ENCODE peak calls at places on chromosomes 6 and 20, in five cellular contexts. T is activated CD4-positive, alpha-beta T cell treated with anti-CD3 and anti-CD28 coated beads for 1 hour; L is adipocyte; H is T-helper 9 cell; K is IMR-90. Z is an unnamed sample.

GRCh38 chr6:121668259-121668658 is 232.8 kb downstream of the GJA1 start:
- DNase-seq in T (no peak), H (no peak), L (peak), K (peak), Z (peak)

GRCh38 chr6:144559865-144560603 is 274.9 kb downstream of the UTRN start:
- DNase-seq in T (no peak), H (no peak), L (peak), K (peak), Z (peak)

GRCh38 chr6:16140607-16141006 is 11.7 kb downstream of the MYLIP start:
- DNase-seq in K (no peak), T (no peak), L (no peak), H (no peak), Z (no peak)

GRCh38 chr6:98747960-98748359 is 86.4 kb upstream of the POU3F2 start:
- DNase-seq in H (no peak), L (peak), T (no peak), K (no peak), Z (peak)

GRCh38 chr20:54468082-54468481 is 7.3 kb upstream of the DOK5 start:
- DNase-seq in L (no peak), T (no peak), K (no peak), H (no peak), Z (peak)

GRCh38 chr20:21607971-21608735 is 94.3 kb upstream of the NKX2-2 start:
- DNase-seq in T (no peak), L (no peak), K (no peak), H (no peak), Z (peak)

GRCh38 chr20:61572789-61573188 is 320.7 kb downstream of the CDH4 start:
- DNase-seq in T (no peak), K (no peak), L (no peak), H (no peak), Z (no peak)

GRCh38 chr6:52588710-52589091 is 11.8 kb upstream of the TRAM2 start:
- DNase-seq in T (no peak), K (no peak), H (no peak), L (no peak), Z (no peak)

GRCh38 chr20:47035191-47035590 is 140.5 kb downstream of the EYA2 start:
- DNase-seq in K (no peak), H (no peak), L (peak), T (no peak), Z (peak)

GRCh38 chr20:63974402-63975200 is 4.8 kb downstream of the SAMD10 start:
- DNase-seq in L (no peak), T (no peak), K (peak), H (no peak), Z (no peak)

GRCh38 chr6:116564921-116565872 is 6.1 kb upstream of the RWDD1 start:
- DNase-seq in K (no peak), H (no peak), L (peak), T (no peak), Z (peak)

GRCh38 chr20:36528176-36528874 is 13.0 kb upstream of the MYL9 start:
- DNase-seq in L (no peak), T (no peak), H (no peak), K (no peak), Z (no peak)

GRCh38 chr6:71513036-71513435 is 224.4 kb downstream of the OGFRL1 start:
- DNase-seq in L (no peak), K (no peak), H (no peak), T (no peak), Z (no peak)

GRCh38 chr20:63546686-63547483 is 664 bp downstream of the SRMS start:
- DNase-seq in K (no peak), T (no peak), H (no peak), L (no peak), Z (no peak)

GRCh38 chr6:169847141-169847674 is 95.8 kb downstream of the ERMARD start:
- DNase-seq in K (no peak), H (no peak), T (no peak), L (no peak), Z (peak)

GRCh38 chr6:41642960-41643898 is 5.0 kb downstream of the MDFI start:
- DNase-seq in L (no peak), K (no peak), T (no peak), H (no peak), Z (no peak)

GRCh38 chr6:169854813-169855212 is 103.4 kb downstream of the ERMARD start:
- DNase-seq in T (no peak), K (no peak), L (no peak), H (no peak), Z (no peak)

GRCh38 chr6:397604-398003 is 6.1 kb downstream of the IRF4 start:
- DNase-seq in T (no peak), K (no peak), H (no peak), L (no peak), Z (no peak)

GRCh38 chr20:36645998-36646397 is at the start of gene SLA2:
- DNase-seq in H (peak), L (no peak), T (peak), K (no peak), Z (no peak)

GRCh38 chr20:17732907-17733521 is 33.2 kb downstream of the BANF2 start:
- DNase-seq in H (no peak), T (no peak), L (no peak), K (no peak), Z (no peak)